ENCODE peak calls at places on chromosomes 6 and 20, in four cellular contexts. One of them, this sample, is unnamed.

GRCh38 chr20:58839474-58839874 is 11.2 kb downstream of the GNAS-AS1 start:
- DNase-seq in upper lobe of left lung: no peak
- DNase-seq in ovary: no peak
- DNase-seq in lung: no peak
- DNase-seq in this sample: peak; percentile 74

GRCh38 chr6:105492706-105493673 is 90.1 kb upstream of the PREP start:
- DNase-seq in upper lobe of left lung: no peak
- DNase-seq in ovary: peak; percentile 33
- DNase-seq in lung: no peak
- DNase-seq in this sample: no peak

GRCh38 chr6:49326337-49326736 is 136.7 kb downstream of the MMUT start:
- DNase-seq in lung: no peak
- DNase-seq in upper lobe of left lung: no peak
- DNase-seq in ovary: no peak
- DNase-seq in this sample: no peak

GRCh38 chr6:113654396-113654795 is 202.7 kb upstream of the MARCKS start:
- DNase-seq in upper lobe of left lung: peak; percentile 91
- DNase-seq in lung: peak; percentile 81
- DNase-seq in ovary: peak; percentile 40
- DNase-seq in this sample: no peak

GRCh38 chr6:138555294-138555988 is 56.1 kb upstream of the NHSL1 start:
- DNase-seq in upper lobe of left lung: peak; percentile 33
- DNase-seq in ovary: no peak
- DNase-seq in lung: peak; percentile 53
- DNase-seq in this sample: peak; percentile 49

GRCh38 chr20:4713401-4713800 is 8.3 kb upstream of the PRND start:
- DNase-seq in upper lobe of left lung: no peak
- DNase-seq in ovary: no peak
- DNase-seq in lung: no peak
- DNase-seq in this sample: no peak

GRCh38 chr6:8506123-8506522 is 70.8 kb upstream of the SLC35B3 start:
- DNase-seq in upper lobe of left lung: no peak
- DNase-seq in lung: no peak
- DNase-seq in ovary: no peak
- DNase-seq in this sample: no peak

GRCh38 chr6:89204096-89204495 is 13.1 kb downstream of the GABRR1 start:
- DNase-seq in ovary: no peak
- DNase-seq in upper lobe of left lung: no peak
- DNase-seq in lung: no peak
- DNase-seq in this sample: no peak

GRCh38 chr6:40706222-40706621 is 119.1 kb upstream of the LRFN2 start:
- DNase-seq in lung: no peak
- DNase-seq in upper lobe of left lung: no peak
- DNase-seq in ovary: no peak
- DNase-seq in this sample: no peak

GRCh38 chr20:34472246-34472925 is 43.8 kb upstream of the DYNLRB1 start:
- DNase-seq in upper lobe of left lung: no peak
- DNase-seq in ovary: no peak
- DNase-seq in lung: no peak
- DNase-seq in this sample: peak; percentile 57

GRCh38 chr6:1716845-1717244 is 107.1 kb downstream of the FOXC1 start:
- DNase-seq in upper lobe of left lung: no peak
- DNase-seq in lung: no peak
- DNase-seq in ovary: no peak
- DNase-seq in this sample: no peak

GRCh38 chr20:62360854-62361798 is 6.0 kb downstream of the LAMA5 start:
- DNase-seq in lung: no peak
- DNase-seq in upper lobe of left lung: peak; percentile 90
- DNase-seq in ovary: peak; percentile 27
- DNase-seq in this sample: no peak

GRCh38 chr6:165758441-165758840 is 95.4 kb upstream of the PDE10A start:
- DNase-seq in ovary: no peak
- DNase-seq in upper lobe of left lung: no peak
- DNase-seq in lung: no peak
- DNase-seq in this sample: no peak

GRCh38 chr6:135739288-135739687 is 112.2 kb upstream of the PDE7B start:
- DNase-seq in lung: no peak
- DNase-seq in upper lobe of left lung: no peak
- DNase-seq in ovary: no peak
- DNase-seq in this sample: no peak

GRCh38 chr20:45406260-45407066 is 1.6 kb upstream of the DBNDD2 start:
- DNase-seq in upper lobe of left lung: peak; percentile 73
- DNase-seq in ovary: peak; percentile 78
- DNase-seq in lung: peak; percentile 57
- DNase-seq in this sample: peak; percentile 82

GRCh38 chr6:35687658-35688604 is 784 bp downstream of the FKBP5 start:
- DNase-seq in lung: peak; percentile 67
- DNase-seq in ovary: peak; percentile 61
- DNase-seq in upper lobe of left lung: peak; percentile 70
- DNase-seq in this sample: peak; percentile 81

GRCh38 chr20:56373942-56374341 is 15.2 kb downstream of the FAM210B start:
- DNase-seq in ovary: no peak
- DNase-seq in upper lobe of left lung: peak; percentile 32
- DNase-seq in lung: no peak
- DNase-seq in this sample: peak; percentile 96

GRCh38 chr6:117555882-117556498 is 46.3 kb downstream of the GOPC start:
- DNase-seq in lung: peak; percentile 43
- DNase-seq in upper lobe of left lung: no peak
- DNase-seq in ovary: peak; percentile 61
- DNase-seq in this sample: peak; percentile 53

GRCh38 chr20:32605167-32605656 is 20.1 kb upstream of the NOL4L start:
- DNase-seq in lung: no peak
- DNase-seq in upper lobe of left lung: peak; percentile 68
- DNase-seq in ovary: no peak
- DNase-seq in this sample: no peak

GRCh38 chr20:32581839-32582658 is 3.1 kb downstream of the NOL4L start:
- DNase-seq in lung: no peak
- DNase-seq in ovary: no peak
- DNase-seq in upper lobe of left lung: no peak
- DNase-seq in this sample: peak; percentile 31

GRCh38 chr6:143399176-143399575 is 51.3 kb downstream of the ADAT2 start:
- DNase-seq in upper lobe of left lung: no peak
- DNase-seq in ovary: no peak
- DNase-seq in lung: no peak
- DNase-seq in this sample: no peak

GRCh38 chr20:43442310-43442880 is 15.3 kb upstream of the SRSF6 start:
- DNase-seq in ovary: no peak
- DNase-seq in upper lobe of left lung: no peak
- DNase-seq in lung: no peak
- DNase-seq in this sample: no peak

GRCh38 chr6:98775205-98775604 is 59.2 kb upstream of the POU3F2 start:
- DNase-seq in lung: no peak
- DNase-seq in upper lobe of left lung: no peak
- DNase-seq in ovary: no peak
- DNase-seq in this sample: no peak

GRCh38 chr6:98764378-98764911 is 69.9 kb upstream of the POU3F2 start:
- DNase-seq in upper lobe of left lung: no peak
- DNase-seq in lung: no peak
- DNase-seq in ovary: no peak
- DNase-seq in this sample: no peak

GRCh38 chr6:98769546-98769945 is 64.8 kb upstream of the POU3F2 start:
- DNase-seq in lung: no peak
- DNase-seq in ovary: no peak
- DNase-seq in upper lobe of left lung: no peak
- DNase-seq in this sample: peak; percentile 32
- TF ChIP-seq CTCF in lung: no peak
- TF ChIP-seq CTCF in ovary: no peak
- TF ChIP-seq CTCF in upper lobe of left lung: no peak
- TF ChIP-seq CTCF in this sample: peak; percentile 11

GRCh38 chr6:26607434-26608230 is 10.9 kb downstream of the ABT1 start:
- DNase-seq in lung: peak; percentile 46
- DNase-seq in upper lobe of left lung: peak; percentile 25
- DNase-seq in ovary: no peak
- DNase-seq in this sample: peak; percentile 76
- TF ChIP-seq CTCF in lung: peak; percentile 59
- TF ChIP-seq CTCF in upper lobe of left lung: no peak
- TF ChIP-seq CTCF in ovary: no peak
- TF ChIP-seq CTCF in this sample: peak; percentile 69

DNA sequence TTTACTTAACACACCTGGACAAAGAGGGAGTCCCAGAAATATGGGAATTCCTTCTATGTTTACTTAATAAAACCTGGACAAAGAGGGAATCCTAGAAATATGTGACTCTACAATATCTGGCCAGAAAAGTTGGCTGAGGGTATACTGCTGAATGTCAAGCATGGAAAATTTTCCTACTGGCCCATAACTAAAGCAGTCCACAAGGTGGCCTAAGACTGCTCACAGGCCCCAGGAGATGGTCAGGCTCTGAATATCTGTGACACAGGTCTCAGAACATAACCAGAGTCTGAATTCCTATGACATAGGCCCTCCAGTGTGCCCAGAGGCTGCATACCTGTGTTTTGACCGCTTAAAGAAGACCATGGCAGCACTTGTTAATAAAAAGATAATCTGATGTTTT is 578.2 kb upstream of the NRSN1 start:
- DNase-seq in ovary: no peak
- DNase-seq in upper lobe of left lung: no peak
- DNase-seq in lung: no peak
- DNase-seq in this sample: no peak
- TF ChIP-seq CTCF in ovary: no peak
- TF ChIP-seq CTCF in upper lobe of left lung: no peak
- TF ChIP-seq CTCF in lung: no peak
- TF ChIP-seq CTCF in this sample: no peak

GRCh38 chr6:115972679-115973078 is 88.0 kb downstream of the FRK start:
- DNase-seq in ovary: no peak
- DNase-seq in upper lobe of left lung: no peak
- DNase-seq in lung: no peak
- DNase-seq in this sample: peak; percentile 7

GRCh38 chr6:115971785-115972184 is 88.9 kb downstream of the FRK start:
- DNase-seq in lung: no peak
- DNase-seq in ovary: no peak
- DNase-seq in upper lobe of left lung: no peak
- DNase-seq in this sample: no peak

GRCh38 chr6:115969930-115970273 is 90.8 kb downstream of the FRK start:
- DNase-seq in upper lobe of left lung: no peak
- DNase-seq in lung: no peak
- DNase-seq in ovary: no peak
- DNase-seq in this sample: no peak

DNA sequence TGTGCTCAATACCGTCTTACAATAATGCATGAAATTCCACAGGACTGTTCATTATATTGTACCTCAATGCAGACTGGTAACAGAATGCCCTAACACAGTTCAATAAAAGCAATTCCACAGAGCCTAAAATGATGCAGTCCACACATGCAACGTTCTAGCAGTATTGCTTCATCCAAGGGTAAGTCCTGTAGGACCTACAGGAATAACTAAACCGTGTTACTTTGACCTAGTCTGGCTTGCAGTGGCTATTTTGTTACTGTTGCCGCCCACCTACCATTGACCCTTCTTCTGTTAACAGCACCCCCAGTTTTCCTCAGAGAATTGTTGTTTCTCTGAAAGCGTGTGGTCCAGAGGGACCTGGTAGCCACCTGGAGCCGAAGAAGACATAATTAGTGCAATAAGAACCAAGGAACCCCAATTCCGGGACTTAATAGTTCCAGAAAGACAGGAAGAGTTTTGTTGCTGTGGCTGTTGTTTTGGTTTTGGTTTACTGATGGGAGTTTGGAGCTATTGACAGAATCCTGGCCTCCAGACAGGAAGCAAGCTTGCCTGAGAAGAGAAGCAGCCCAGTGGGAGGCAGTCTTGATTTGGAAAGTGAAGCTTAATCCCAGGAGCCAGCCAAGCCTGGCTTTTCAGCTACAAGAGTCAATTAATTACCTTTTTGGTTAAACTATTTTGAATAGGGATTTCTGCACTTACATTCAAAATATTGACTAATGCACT is 91.3 kb downstream of the FRK start:
- DNase-seq in upper lobe of left lung: no peak
- DNase-seq in ovary: no peak
- DNase-seq in lung: no peak
- DNase-seq in this sample: no peak
- TF ChIP-seq CTCF in upper lobe of left lung: no peak
- TF ChIP-seq CTCF in ovary: no peak
- TF ChIP-seq CTCF in lung: no peak
- TF ChIP-seq CTCF in this sample: no peak